ENCODE peak calls at places on chromosome 7, in nine cellular contexts. One of them, this sample, is unnamed. For H3K36me3, the result is how much of the 10 kb centered on the place peaks cover.

GRCh38 chr7:319267-319661 is 29.3 kb downstream of the FOXL3 start:
- DNase-seq in stomach: no peak
- DNase-seq in transverse colon: no peak
- DNase-seq in spleen: peak
- DNase-seq in K562: no peak
- DNase-seq in upper lobe of left lung: no peak
- DNase-seq in HCT116: no peak
- DNase-seq in Panc1: no peak
- DNase-seq in GM23338: no peak
- DNase-seq in this sample: no peak

GRCh38 chr7:209846-210245 is 17.5 kb downstream of the FAM20C start:
- DNase-seq in transverse colon: no peak
- DNase-seq in upper lobe of left lung: peak
- DNase-seq in stomach: no peak
- DNase-seq in spleen: no peak
- DNase-seq in GM23338: no peak
- DNase-seq in K562: no peak
- DNase-seq in Panc1: no peak
- DNase-seq in HCT116: no peak
- DNase-seq in this sample: no peak

GRCh38 chr7:128405345-128406146 is 4.2 kb downstream of the IMPDH1 start:
- DNase-seq in HCT116: no peak
- DNase-seq in upper lobe of left lung: peak
- DNase-seq in spleen: peak
- DNase-seq in transverse colon: peak
- DNase-seq in Panc1: no peak
- DNase-seq in GM23338: peak
- DNase-seq in K562: peak
- DNase-seq in stomach: peak
- DNase-seq in this sample: no peak

GRCh38 chr7:55574062-55574717 is 1.9 kb upstream of the VOPP1 start:
- DNase-seq in Panc1: no peak
- DNase-seq in spleen: no peak
- DNase-seq in stomach: no peak
- DNase-seq in HCT116: no peak
- DNase-seq in transverse colon: no peak
- DNase-seq in K562: no peak
- DNase-seq in upper lobe of left lung: no peak
- DNase-seq in GM23338: no peak
- DNase-seq in this sample: no peak

GRCh38 chr7:45136106-45137060 is 21.2 kb upstream of the RAMP3 start:
- DNase-seq in HCT116: peak
- DNase-seq in spleen: peak
- DNase-seq in Panc1: peak
- DNase-seq in K562: peak
- DNase-seq in transverse colon: peak
- DNase-seq in GM23338: peak
- DNase-seq in stomach: peak
- DNase-seq in upper lobe of left lung: no peak
- DNase-seq in this sample: no peak

GRCh38 chr7:1124164-1124563 is 35.8 kb downstream of the ZFAND2A start:
- DNase-seq in GM23338: no peak
- DNase-seq in spleen: peak
- DNase-seq in stomach: no peak
- DNase-seq in K562: no peak
- DNase-seq in transverse colon: no peak
- DNase-seq in Panc1: no peak
- DNase-seq in upper lobe of left lung: no peak
- DNase-seq in HCT116: no peak
- DNase-seq in this sample: no peak

GRCh38 chr7:142868188-142868811 is 13.4 kb downstream of the EPHB6 start:
- DNase-seq in HCT116: no peak
- DNase-seq in stomach: no peak
- DNase-seq in upper lobe of left lung: peak
- DNase-seq in spleen: no peak
- DNase-seq in GM23338: no peak
- DNase-seq in Panc1: no peak
- DNase-seq in transverse colon: no peak
- DNase-seq in K562: no peak
- DNase-seq in this sample: no peak

GRCh38 chr7:43691611-43692010 is 37.7 kb downstream of the COA1 start:
- DNase-seq in K562: no peak
- DNase-seq in stomach: no peak
- DNase-seq in GM23338: no peak
- DNase-seq in upper lobe of left lung: no peak
- DNase-seq in HCT116: no peak
- DNase-seq in Panc1: no peak
- DNase-seq in spleen: no peak
- DNase-seq in transverse colon: no peak
- DNase-seq in this sample: no peak

GRCh38 chr7:38330861-38331709 is 57.6 kb upstream of the TARP start:
- DNase-seq in GM23338: peak
- DNase-seq in HCT116: no peak
- DNase-seq in spleen: peak
- DNase-seq in stomach: no peak
- DNase-seq in K562: peak
- DNase-seq in transverse colon: no peak
- DNase-seq in Panc1: no peak
- DNase-seq in upper lobe of left lung: no peak
- DNase-seq in this sample: no peak

GRCh38 chr7:51590746-51591145 is 274.1 kb upstream of the COBL start:
- DNase-seq in stomach: no peak
- DNase-seq in Panc1: no peak
- DNase-seq in transverse colon: no peak
- DNase-seq in HCT116: no peak
- DNase-seq in GM23338: peak
- DNase-seq in upper lobe of left lung: no peak
- DNase-seq in spleen: no peak
- DNase-seq in K562: no peak
- DNase-seq in this sample: no peak

GRCh38 chr7:131095346-131095745 is 232.3 kb upstream of the MKLN1 start:
- DNase-seq in stomach: no peak
- DNase-seq in GM23338: no peak
- DNase-seq in Panc1: no peak
- DNase-seq in upper lobe of left lung: no peak
- DNase-seq in K562: no peak
- DNase-seq in transverse colon: no peak
- DNase-seq in HCT116: no peak
- DNase-seq in spleen: no peak
- DNase-seq in this sample: no peak

GRCh38 chr7:142681693-142682092 is 67.6 kb upstream of the PRSS1 start:
- DNase-seq in spleen: no peak
- DNase-seq in transverse colon: no peak
- DNase-seq in Panc1: no peak
- DNase-seq in upper lobe of left lung: no peak
- DNase-seq in stomach: no peak
- DNase-seq in GM23338: no peak
- DNase-seq in K562: no peak
- DNase-seq in HCT116: no peak
- DNase-seq in this sample: no peak

GRCh38 chr7:153193144-153193595 is 433.6 kb downstream of the ACTR3B start:
- DNase-seq in spleen: no peak
- DNase-seq in stomach: no peak
- DNase-seq in Panc1: no peak
- DNase-seq in GM23338: peak
- DNase-seq in transverse colon: peak
- DNase-seq in HCT116: no peak
- DNase-seq in upper lobe of left lung: peak
- DNase-seq in K562: peak
- DNase-seq in this sample: peak

GRCh38 chr7:47550788-47551470 is 31.0 kb downstream of the TNS3 start:
- DNase-seq in HCT116: no peak
- DNase-seq in K562: no peak
- DNase-seq in transverse colon: no peak
- DNase-seq in GM23338: no peak
- DNase-seq in upper lobe of left lung: no peak
- DNase-seq in stomach: no peak
- DNase-seq in spleen: peak
- DNase-seq in Panc1: no peak
- DNase-seq in this sample: no peak

GRCh38 chr7:6460990-6461584 is 13.3 kb upstream of the DAGLB start:
- DNase-seq in Panc1: no peak
- DNase-seq in transverse colon: no peak
- DNase-seq in HCT116: no peak
- DNase-seq in stomach: no peak
- DNase-seq in GM23338: no peak
- DNase-seq in spleen: no peak
- DNase-seq in K562: no peak
- DNase-seq in upper lobe of left lung: no peak
- DNase-seq in this sample: no peak

GRCh38 chr7:99601656-99602310 is 3.7 kb downstream of the TMEM225B start:
- DNase-seq in K562: no peak
- DNase-seq in HCT116: no peak
- DNase-seq in transverse colon: no peak
- DNase-seq in stomach: no peak
- DNase-seq in upper lobe of left lung: peak
- DNase-seq in spleen: no peak
- DNase-seq in GM23338: peak
- DNase-seq in Panc1: no peak
- DNase-seq in this sample: no peak

GRCh38 chr7:131945313-131945831 is 388.9 kb upstream of the PODXL start:
- DNase-seq in stomach: peak
- DNase-seq in GM23338: peak
- DNase-seq in upper lobe of left lung: peak
- DNase-seq in Panc1: no peak
- DNase-seq in K562: peak
- DNase-seq in transverse colon: peak
- DNase-seq in spleen: no peak
- DNase-seq in HCT116: peak
- DNase-seq in this sample: no peak

GRCh38 chr7:134669845-134670373 is 23.3 kb downstream of the BPGM start:
- DNase-seq in transverse colon: peak
- DNase-seq in GM23338: no peak
- DNase-seq in K562: peak
- DNase-seq in spleen: no peak
- DNase-seq in stomach: peak
- DNase-seq in upper lobe of left lung: no peak
- DNase-seq in HCT116: peak
- DNase-seq in Panc1: peak
- DNase-seq in this sample: no peak

GRCh38 chr7:158728911-158729645 is 24.5 kb upstream of the NCAPG2 start:
- DNase-seq in transverse colon: no peak
- DNase-seq in HCT116: no peak
- DNase-seq in upper lobe of left lung: no peak
- DNase-seq in stomach: no peak
- DNase-seq in GM23338: no peak
- DNase-seq in K562: no peak
- DNase-seq in spleen: no peak
- DNase-seq in Panc1: no peak
- DNase-seq in this sample: no peak

GRCh38 chr7:31074403-31074802 is 22.3 kb downstream of the ADCYAP1R1 start:
- DNase-seq in GM23338: no peak
- DNase-seq in Panc1: no peak
- DNase-seq in HCT116: no peak
- DNase-seq in K562: no peak
- DNase-seq in upper lobe of left lung: peak
- DNase-seq in transverse colon: no peak
- DNase-seq in stomach: no peak
- DNase-seq in spleen: peak
- DNase-seq in this sample: peak
- H3K36me3 ChIP-seq in GM23338: under half
- H3K36me3 ChIP-seq in Panc1: under half
- H3K36me3 ChIP-seq in HCT116: under half
- H3K36me3 ChIP-seq in K562: under half
- H3K36me3 ChIP-seq in upper lobe of left lung: under half
- H3K36me3 ChIP-seq in transverse colon: under half
- H3K36me3 ChIP-seq in stomach: under half
- H3K36me3 ChIP-seq in spleen: under half
- H3K36me3 ChIP-seq in this sample: under half

GRCh38 chr7:133654547-133654946 is 401.7 kb downstream of the EXOC4 start:
- DNase-seq in HCT116: no peak
- DNase-seq in spleen: no peak
- DNase-seq in transverse colon: no peak
- DNase-seq in Panc1: no peak
- DNase-seq in upper lobe of left lung: no peak
- DNase-seq in K562: no peak
- DNase-seq in stomach: no peak
- DNase-seq in GM23338: no peak
- DNase-seq in this sample: no peak

GRCh38 chr7:133649593-133649992 is 396.7 kb downstream of the EXOC4 start:
- DNase-seq in stomach: no peak
- DNase-seq in spleen: no peak
- DNase-seq in HCT116: no peak
- DNase-seq in upper lobe of left lung: no peak
- DNase-seq in GM23338: no peak
- DNase-seq in K562: no peak
- DNase-seq in transverse colon: no peak
- DNase-seq in Panc1: no peak
- DNase-seq in this sample: no peak

GRCh38 chr7:133650067-133650466 is 397.2 kb downstream of the EXOC4 start:
- DNase-seq in HCT116: no peak
- DNase-seq in GM23338: no peak
- DNase-seq in Panc1: no peak
- DNase-seq in upper lobe of left lung: no peak
- DNase-seq in stomach: no peak
- DNase-seq in K562: no peak
- DNase-seq in transverse colon: no peak
- DNase-seq in spleen: no peak
- DNase-seq in this sample: no peak

GRCh38 chr7:133652547-133652946 is 399.7 kb downstream of the EXOC4 start:
- DNase-seq in K562: no peak
- DNase-seq in GM23338: no peak
- DNase-seq in Panc1: no peak
- DNase-seq in upper lobe of left lung: no peak
- DNase-seq in stomach: no peak
- DNase-seq in HCT116: no peak
- DNase-seq in spleen: no peak
- DNase-seq in transverse colon: no peak
- DNase-seq in this sample: no peak

GRCh38 chr7:133650487-133651292 is 397.8 kb downstream of the EXOC4 start:
- DNase-seq in stomach: no peak
- DNase-seq in upper lobe of left lung: no peak
- DNase-seq in K562: no peak
- DNase-seq in Panc1: no peak
- DNase-seq in spleen: no peak
- DNase-seq in GM23338: no peak
- DNase-seq in HCT116: no peak
- DNase-seq in transverse colon: no peak
- DNase-seq in this sample: no peak
- H3K27ac ChIP-seq in stomach: no peak
- H3K27ac ChIP-seq in upper lobe of left lung: no peak
- H3K27ac ChIP-seq in K562: no peak
- H3K27ac ChIP-seq in Panc1: no peak
- H3K27ac ChIP-seq in spleen: no peak
- H3K27ac ChIP-seq in GM23338: no peak
- H3K27ac ChIP-seq in HCT116: no peak
- H3K27ac ChIP-seq in transverse colon: no peak
- H3K27ac ChIP-seq in this sample: no peak

GRCh38 chr7:151238924-151239836 is 6.9 kb downstream of the CHPF2 start:
- DNase-seq in upper lobe of left lung: no peak
- DNase-seq in HCT116: no peak
- DNase-seq in GM23338: no peak
- DNase-seq in transverse colon: no peak
- DNase-seq in K562: no peak
- DNase-seq in spleen: peak
- DNase-seq in Panc1: no peak
- DNase-seq in stomach: no peak
- DNase-seq in this sample: peak
- TF ChIP-seq POLR2AphosphoS5 in upper lobe of left lung: no peak
- TF ChIP-seq POLR2AphosphoS5 in HCT116: no peak
- TF ChIP-seq POLR2AphosphoS5 in GM23338: no peak
- TF ChIP-seq POLR2AphosphoS5 in transverse colon: no peak
- TF ChIP-seq POLR2AphosphoS5 in K562: no peak
- TF ChIP-seq POLR2AphosphoS5 in spleen: no peak
- TF ChIP-seq POLR2AphosphoS5 in Panc1: no peak
- TF ChIP-seq POLR2AphosphoS5 in stomach: no peak
- TF ChIP-seq POLR2AphosphoS5 in this sample: no peak

GRCh38 chr7:2202361-2202761 is 30.4 kb downstream of the MAD1L1 start:
- DNase-seq in transverse colon: no peak
- DNase-seq in spleen: no peak
- DNase-seq in HCT116: no peak
- DNase-seq in K562: no peak
- DNase-seq in GM23338: peak
- DNase-seq in upper lobe of left lung: peak
- DNase-seq in Panc1: no peak
- DNase-seq in stomach: no peak
- DNase-seq in this sample: peak
- H3K36me3 ChIP-seq in transverse colon: under half
- H3K36me3 ChIP-seq in spleen: under half
- H3K36me3 ChIP-seq in HCT116: under half
- H3K36me3 ChIP-seq in K562: half or more
- H3K36me3 ChIP-seq in GM23338: under half
- H3K36me3 ChIP-seq in upper lobe of left lung: under half
- H3K36me3 ChIP-seq in Panc1: under half
- H3K36me3 ChIP-seq in stomach: under half
- H3K36me3 ChIP-seq in this sample: under half

This sample was measured in sigmoid colon.